ENCODE peak calls at places on chromosome 2, in seven cellular contexts. One of them, this sample, is unnamed.

GRCh38 chr2:73006969-73007710 is 64.4 kb downstream of the SFXN5 start:
- DNase-seq in fibroblast of villous mesenchyme: no peak
- DNase-seq in transverse colon: no peak
- DNase-seq in AG04449: no peak
- DNase-seq in small intestine: no peak
- DNase-seq in cardiac fibroblast: peak; percentile 62
- DNase-seq in sigmoid colon: no peak
- DNase-seq in this sample: no peak

GRCh38 chr2:27016801-27017325 is 15.9 kb upstream of the TMEM214 start:
- DNase-seq in fibroblast of villous mesenchyme: peak; percentile 81
- DNase-seq in transverse colon: peak; percentile 66
- DNase-seq in AG04449: no peak
- DNase-seq in small intestine: peak; percentile 49
- DNase-seq in cardiac fibroblast: peak; percentile 88
- DNase-seq in sigmoid colon: no peak
- DNase-seq in this sample: no peak

GRCh38 chr2:6828299-6828584 is 37.5 kb downstream of the CMPK2 start:
- DNase-seq in fibroblast of villous mesenchyme: peak; percentile 67
- DNase-seq in transverse colon: no peak
- DNase-seq in AG04449: no peak
- DNase-seq in small intestine: peak; percentile 10
- DNase-seq in cardiac fibroblast: peak; percentile 53
- DNase-seq in sigmoid colon: no peak
- DNase-seq in this sample: no peak

GRCh38 chr2:196230051-196230450 is 58.7 kb upstream of the STK17B start:
- DNase-seq in fibroblast of villous mesenchyme: no peak
- DNase-seq in transverse colon: peak; percentile 42
- DNase-seq in AG04449: no peak
- DNase-seq in small intestine: peak; percentile 53
- DNase-seq in cardiac fibroblast: no peak
- DNase-seq in sigmoid colon: no peak
- DNase-seq in this sample: peak; percentile 63

GRCh38 chr2:191351921-191352320 is 106.7 kb downstream of the MYO1B start:
- DNase-seq in fibroblast of villous mesenchyme: no peak
- DNase-seq in transverse colon: no peak
- DNase-seq in AG04449: no peak
- DNase-seq in small intestine: no peak
- DNase-seq in cardiac fibroblast: no peak
- DNase-seq in sigmoid colon: no peak
- DNase-seq in this sample: no peak

GRCh38 chr2:56334622-56335021 is 150.8 kb downstream of the CCDC85A start:
- DNase-seq in fibroblast of villous mesenchyme: peak; percentile 19
- DNase-seq in transverse colon: no peak
- DNase-seq in AG04449: peak; percentile 9
- DNase-seq in small intestine: no peak
- DNase-seq in cardiac fibroblast: no peak
- DNase-seq in sigmoid colon: no peak
- DNase-seq in this sample: no peak

GRCh38 chr2:43000242-43001054 is 208.1 kb upstream of the HAAO start:
- DNase-seq in fibroblast of villous mesenchyme: no peak
- DNase-seq in transverse colon: no peak
- DNase-seq in AG04449: no peak
- DNase-seq in small intestine: no peak
- DNase-seq in cardiac fibroblast: no peak
- DNase-seq in sigmoid colon: no peak
- DNase-seq in this sample: no peak

GRCh38 chr2:152627010-152627957 is 90.0 kb downstream of the PRPF40A start:
- DNase-seq in fibroblast of villous mesenchyme: peak; percentile 57
- DNase-seq in transverse colon: no peak
- DNase-seq in AG04449: no peak
- DNase-seq in small intestine: peak; percentile 48
- DNase-seq in cardiac fibroblast: peak; percentile 69
- DNase-seq in sigmoid colon: no peak
- DNase-seq in this sample: no peak

GRCh38 chr2:225091336-225091735 is 49.1 kb upstream of the DOCK10 start:
- DNase-seq in fibroblast of villous mesenchyme: peak; percentile 45
- DNase-seq in transverse colon: no peak
- DNase-seq in AG04449: peak; percentile 90
- DNase-seq in small intestine: no peak
- DNase-seq in cardiac fibroblast: peak; percentile 21
- DNase-seq in sigmoid colon: no peak
- DNase-seq in this sample: no peak

GRCh38 chr2:145598434-145598833 is 1078.5 kb upstream of the ZEB2 start:
- DNase-seq in fibroblast of villous mesenchyme: no peak
- DNase-seq in transverse colon: no peak
- DNase-seq in AG04449: no peak
- DNase-seq in small intestine: no peak
- DNase-seq in cardiac fibroblast: peak; percentile 12
- DNase-seq in sigmoid colon: no peak
- DNase-seq in this sample: no peak

GRCh38 chr2:62204998-62205496 is 9.1 kb downstream of the B3GNT2 start:
- DNase-seq in fibroblast of villous mesenchyme: no peak
- DNase-seq in transverse colon: no peak
- DNase-seq in AG04449: no peak
- DNase-seq in small intestine: no peak
- DNase-seq in cardiac fibroblast: no peak
- DNase-seq in sigmoid colon: no peak
- DNase-seq in this sample: no peak

GRCh38 chr2:62152000-62152399 is 43.9 kb upstream of the B3GNT2 start:
- DNase-seq in fibroblast of villous mesenchyme: no peak
- DNase-seq in transverse colon: no peak
- DNase-seq in AG04449: no peak
- DNase-seq in small intestine: no peak
- DNase-seq in cardiac fibroblast: peak; percentile 17
- DNase-seq in sigmoid colon: no peak
- DNase-seq in this sample: no peak

GRCh38 chr2:159297042-159297707 is 10.7 kb upstream of the WDSUB1 start:
- DNase-seq in fibroblast of villous mesenchyme: no peak
- DNase-seq in transverse colon: no peak
- DNase-seq in AG04449: no peak
- DNase-seq in small intestine: no peak
- DNase-seq in cardiac fibroblast: no peak
- DNase-seq in sigmoid colon: no peak
- DNase-seq in this sample: no peak

GRCh38 chr2:174615951-174616436 is 18.4 kb upstream of the WIPF1 start:
- DNase-seq in fibroblast of villous mesenchyme: no peak
- DNase-seq in transverse colon: no peak
- DNase-seq in AG04449: no peak
- DNase-seq in small intestine: no peak
- DNase-seq in cardiac fibroblast: peak; percentile 73
- DNase-seq in sigmoid colon: no peak
- DNase-seq in this sample: no peak

GRCh38 chr2:10770956-10771750 is 41.4 kb downstream of the PDIA6 start:
- DNase-seq in fibroblast of villous mesenchyme: no peak
- DNase-seq in transverse colon: no peak
- DNase-seq in AG04449: no peak
- DNase-seq in small intestine: no peak
- DNase-seq in cardiac fibroblast: no peak
- DNase-seq in sigmoid colon: peak; percentile 58
- DNase-seq in this sample: no peak

GRCh38 chr2:10773841-10774341 is 38.7 kb downstream of the PDIA6 start:
- DNase-seq in fibroblast of villous mesenchyme: no peak
- DNase-seq in transverse colon: no peak
- DNase-seq in AG04449: no peak
- DNase-seq in small intestine: no peak
- DNase-seq in cardiac fibroblast: no peak
- DNase-seq in sigmoid colon: peak; percentile 40
- DNase-seq in this sample: no peak

GRCh38 chr2:10771786-10772185 is 40.8 kb downstream of the PDIA6 start:
- DNase-seq in fibroblast of villous mesenchyme: no peak
- DNase-seq in transverse colon: no peak
- DNase-seq in AG04449: no peak
- DNase-seq in small intestine: no peak
- DNase-seq in cardiac fibroblast: no peak
- DNase-seq in sigmoid colon: no peak
- DNase-seq in this sample: peak; percentile 30

GRCh38 chr2:10772868-10773215 is 39.7 kb downstream of the PDIA6 start:
- DNase-seq in fibroblast of villous mesenchyme: no peak
- DNase-seq in transverse colon: no peak
- DNase-seq in AG04449: no peak
- DNase-seq in small intestine: no peak
- DNase-seq in cardiac fibroblast: no peak
- DNase-seq in sigmoid colon: peak; percentile 37
- DNase-seq in this sample: peak; percentile 29

GRCh38 chr2:10772201-10772867 is 40.3 kb downstream of the PDIA6 start:
- DNase-seq in fibroblast of villous mesenchyme: no peak
- DNase-seq in transverse colon: no peak
- DNase-seq in AG04449: no peak
- DNase-seq in small intestine: no peak
- DNase-seq in cardiac fibroblast: no peak
- DNase-seq in sigmoid colon: peak; percentile 38
- DNase-seq in this sample: no peak
- H3K4me3 ChIP-seq in fibroblast of villous mesenchyme: no peak overlapping the region
- H3K4me3 ChIP-seq in transverse colon: no peak overlapping the region
- H3K4me3 ChIP-seq in AG04449: no peak overlapping the region
- H3K4me3 ChIP-seq in small intestine: no peak overlapping the region
- H3K4me3 ChIP-seq in cardiac fibroblast: no peak overlapping the region
- H3K4me3 ChIP-seq in sigmoid colon: no peak overlapping the region
- H3K4me3 ChIP-seq in this sample: no peak overlapping the region

GRCh38 chr2:113278073-113278811 is 479 bp downstream of the PAX8 start:
- DNase-seq in fibroblast of villous mesenchyme: no peak
- DNase-seq in transverse colon: no peak
- DNase-seq in AG04449: no peak
- DNase-seq in small intestine: no peak
- DNase-seq in cardiac fibroblast: no peak
- DNase-seq in sigmoid colon: no peak
- DNase-seq in this sample: no peak

GRCh38 chr2:113276216-113276905 is 2.4 kb downstream of the PAX8 start:
- DNase-seq in fibroblast of villous mesenchyme: no peak
- DNase-seq in transverse colon: no peak
- DNase-seq in AG04449: no peak
- DNase-seq in small intestine: no peak
- DNase-seq in cardiac fibroblast: no peak
- DNase-seq in sigmoid colon: no peak
- DNase-seq in this sample: no peak

GRCh38 chr2:113276906-113277425 is 1.8 kb downstream of the PAX8 start:
- DNase-seq in fibroblast of villous mesenchyme: no peak
- DNase-seq in transverse colon: no peak
- DNase-seq in AG04449: no peak
- DNase-seq in small intestine: no peak
- DNase-seq in cardiac fibroblast: no peak
- DNase-seq in sigmoid colon: no peak
- DNase-seq in this sample: no peak

GRCh38 chr2:113277474-113278072 is 1.1 kb downstream of the PAX8 start:
- DNase-seq in fibroblast of villous mesenchyme: no peak
- DNase-seq in transverse colon: no peak
- DNase-seq in AG04449: no peak
- DNase-seq in small intestine: no peak
- DNase-seq in cardiac fibroblast: no peak
- DNase-seq in sigmoid colon: no peak
- DNase-seq in this sample: no peak

GRCh38 chr2:113278812-113279139 is at the start of gene PAX8:
- DNase-seq in fibroblast of villous mesenchyme: no peak
- DNase-seq in transverse colon: no peak
- DNase-seq in AG04449: no peak
- DNase-seq in small intestine: no peak
- DNase-seq in cardiac fibroblast: no peak
- DNase-seq in sigmoid colon: no peak
- DNase-seq in this sample: no peak
- H3K4me3 ChIP-seq in fibroblast of villous mesenchyme: no peak within 1 kb of the TSS
- H3K4me3 ChIP-seq in transverse colon: no peak within 1 kb of the TSS
- H3K4me3 ChIP-seq in AG04449: no peak within 1 kb of the TSS
- H3K4me3 ChIP-seq in small intestine: no peak within 1 kb of the TSS
- H3K4me3 ChIP-seq in cardiac fibroblast: no peak within 1 kb of the TSS
- H3K4me3 ChIP-seq in sigmoid colon: no peak within 1 kb of the TSS
- H3K4me3 ChIP-seq in this sample: no peak within 1 kb of the TSS

GRCh38 chr2:120729410-120730052 is 6.1 kb upstream of the GLI2 start:
- DNase-seq in fibroblast of villous mesenchyme: peak; percentile 86
- DNase-seq in transverse colon: no peak
- DNase-seq in AG04449: no peak
- DNase-seq in small intestine: no peak
- DNase-seq in cardiac fibroblast: peak; percentile 85
- DNase-seq in sigmoid colon: no peak
- DNase-seq in this sample: no peak
- H3K4me3 ChIP-seq in fibroblast of villous mesenchyme: peak overlapping the region; percentile 4
- H3K4me3 ChIP-seq in transverse colon: no peak overlapping the region
- H3K4me3 ChIP-seq in AG04449: no peak overlapping the region
- H3K4me3 ChIP-seq in small intestine: no peak overlapping the region
- H3K4me3 ChIP-seq in cardiac fibroblast: no peak overlapping the region
- H3K4me3 ChIP-seq in sigmoid colon: no peak overlapping the region
- H3K4me3 ChIP-seq in this sample: no peak overlapping the region

GRCh38 chr2:219423656-219424378 is 5.6 kb downstream of the DES start:
- DNase-seq in fibroblast of villous mesenchyme: no peak
- DNase-seq in transverse colon: no peak
- DNase-seq in AG04449: no peak
- DNase-seq in small intestine: no peak
- DNase-seq in cardiac fibroblast: no peak
- DNase-seq in sigmoid colon: peak; percentile 81
- DNase-seq in this sample: no peak

GRCh38 chr2:219420687-219421086 is 2.5 kb downstream of the DES start:
- DNase-seq in fibroblast of villous mesenchyme: no peak
- DNase-seq in transverse colon: no peak
- DNase-seq in AG04449: no peak
- DNase-seq in small intestine: no peak
- DNase-seq in cardiac fibroblast: no peak
- DNase-seq in sigmoid colon: no peak
- DNase-seq in this sample: no peak

GRCh38 chr2:219421323-219421722 is 3.1 kb downstream of the DES start:
- DNase-seq in fibroblast of villous mesenchyme: no peak
- DNase-seq in transverse colon: no peak
- DNase-seq in AG04449: no peak
- DNase-seq in small intestine: no peak
- DNase-seq in cardiac fibroblast: no peak
- DNase-seq in sigmoid colon: no peak
- DNase-seq in this sample: no peak

GRCh38 chr2:219425238-219426067 is 7.3 kb downstream of the DES start:
- DNase-seq in fibroblast of villous mesenchyme: no peak
- DNase-seq in transverse colon: no peak
- DNase-seq in AG04449: no peak
- DNase-seq in small intestine: no peak
- DNase-seq in cardiac fibroblast: no peak
- DNase-seq in sigmoid colon: peak; percentile 67
- DNase-seq in this sample: no peak

DNA sequence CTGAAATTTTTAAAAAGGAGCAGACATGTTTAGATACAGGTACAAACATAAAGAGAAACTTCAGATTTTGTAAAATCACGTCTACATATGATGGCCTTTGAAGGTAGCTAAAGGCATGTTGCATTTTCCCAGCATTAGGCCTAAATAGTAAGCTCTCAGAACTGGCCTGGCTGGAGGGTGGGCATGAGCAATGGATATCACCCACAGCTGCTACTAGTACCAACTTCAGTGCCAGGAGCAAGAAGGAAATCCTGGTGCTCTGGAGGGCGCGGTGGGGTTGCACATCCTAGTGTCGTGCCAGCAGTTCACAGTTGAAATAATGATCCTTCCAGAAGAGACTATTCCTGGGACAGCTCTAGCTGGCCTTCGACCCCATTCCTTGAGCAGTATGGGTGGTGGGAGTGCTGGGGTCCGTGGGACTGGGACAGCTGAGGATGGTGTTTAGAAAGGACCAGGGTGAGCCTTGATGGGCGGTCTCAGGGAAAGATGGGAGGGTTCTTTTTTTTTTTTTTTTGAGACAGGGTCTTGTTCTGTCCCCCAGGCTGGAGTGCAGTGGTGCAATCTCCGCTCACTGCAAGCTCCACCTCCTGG is 4.9 kb downstream of the DES start:
- DNase-seq in fibroblast of villous mesenchyme: no peak
- DNase-seq in transverse colon: no peak
- DNase-seq in AG04449: no peak
- DNase-seq in small intestine: no peak
- DNase-seq in cardiac fibroblast: no peak
- DNase-seq in sigmoid colon: no peak
- DNase-seq in this sample: no peak
- H3K4me3 ChIP-seq in fibroblast of villous mesenchyme: no peak overlapping the region
- H3K4me3 ChIP-seq in transverse colon: no peak overlapping the region
- H3K4me3 ChIP-seq in AG04449: no peak overlapping the region
- H3K4me3 ChIP-seq in small intestine: no peak overlapping the region
- H3K4me3 ChIP-seq in cardiac fibroblast: no peak overlapping the region
- H3K4me3 ChIP-seq in sigmoid colon: peak overlapping the region; percentile 76
- H3K4me3 ChIP-seq in this sample: no peak overlapping the region